ENCODE peak calls at places on chromosomes 1 and 21, in seven cellular contexts. R, E, X, Z, N, O and B are unnamed samples.

GRCh38 chr1:222817529-222817928 is 2.7 kb downstream of the DISP1 start:
- DNase-seq in Z (peak), O (no peak), E (no peak), N (no peak), R (peak), X (no peak), B (no peak)

GRCh38 chr1:90393025-90393424 is 324.1 kb downstream of the BARHL2 start:
- DNase-seq in O (no peak), Z (no peak), N (no peak), R (peak), X (no peak), E (no peak), B (no peak)

GRCh38 chr21:45894107-45894810 is 87.3 kb upstream of the COL6A1 start:
- DNase-seq in R (no peak), Z (no peak), X (peak), E (no peak), O (no peak), N (no peak), B (no peak)

GRCh38 chr1:60171793-60172192 is 98.2 kb upstream of the C1orf87 start:
- DNase-seq in Z (no peak), X (no peak), R (peak), E (no peak), O (no peak), N (no peak), B (no peak)

GRCh38 chr1:166573199-166573598 is 266.1 kb upstream of the POGK start:
- DNase-seq in Z (no peak), R (no peak), O (no peak), N (no peak), E (no peak), X (no peak), B (no peak)

GRCh38 chr1:202201266-202201665 is 7.7 kb downstream of the LGR6 start:
- DNase-seq in R (no peak), Z (no peak), E (no peak), N (no peak), O (no peak), X (no peak), B (no peak)

GRCh38 chr1:12384836-12385456 is 155.1 kb downstream of the VPS13D start:
- DNase-seq in X (no peak), R (no peak), N (no peak), O (no peak), Z (no peak), E (no peak), B (no peak)

GRCh38 chr21:34004984-34005383 is 68.4 kb upstream of the MRPS6 start:
- DNase-seq in X (no peak), N (no peak), Z (no peak), R (no peak), O (no peak), E (no peak), B (no peak)

GRCh38 chr1:113784104-113784779 is 25.0 kb upstream of the PHTF1 start:
- DNase-seq in Z (peak), X (no peak), R (peak), N (no peak), O (no peak), E (no peak), B (no peak)

GRCh38 chr1:101567582-101568189 is 330.9 kb downstream of the S1PR1 start:
- DNase-seq in O (peak), X (peak), R (peak), E (peak), N (no peak), Z (peak), B (peak)

GRCh38 chr1:157388057-157388456 is 164.3 kb downstream of the FCRL5 start:
- DNase-seq in O (no peak), R (no peak), N (no peak), E (no peak), Z (no peak), X (no peak), B (no peak)

GRCh38 chr1:108708726-108709660 is 3.7 kb upstream of the FNDC7 start:
- DNase-seq in O (no peak), R (peak), E (peak), X (peak), N (no peak), Z (peak), B (no peak)

GRCh38 chr1:220685879-220686278 is 4.3 kb upstream of the C1orf115 start:
- DNase-seq in O (no peak), N (no peak), Z (no peak), X (no peak), E (no peak), R (no peak), B (no peak)
- TF ChIP-seq CTCF in O (no peak), N (no peak), Z (no peak), X (no peak), E (no peak), R (no peak), B (no peak)

DNA sequence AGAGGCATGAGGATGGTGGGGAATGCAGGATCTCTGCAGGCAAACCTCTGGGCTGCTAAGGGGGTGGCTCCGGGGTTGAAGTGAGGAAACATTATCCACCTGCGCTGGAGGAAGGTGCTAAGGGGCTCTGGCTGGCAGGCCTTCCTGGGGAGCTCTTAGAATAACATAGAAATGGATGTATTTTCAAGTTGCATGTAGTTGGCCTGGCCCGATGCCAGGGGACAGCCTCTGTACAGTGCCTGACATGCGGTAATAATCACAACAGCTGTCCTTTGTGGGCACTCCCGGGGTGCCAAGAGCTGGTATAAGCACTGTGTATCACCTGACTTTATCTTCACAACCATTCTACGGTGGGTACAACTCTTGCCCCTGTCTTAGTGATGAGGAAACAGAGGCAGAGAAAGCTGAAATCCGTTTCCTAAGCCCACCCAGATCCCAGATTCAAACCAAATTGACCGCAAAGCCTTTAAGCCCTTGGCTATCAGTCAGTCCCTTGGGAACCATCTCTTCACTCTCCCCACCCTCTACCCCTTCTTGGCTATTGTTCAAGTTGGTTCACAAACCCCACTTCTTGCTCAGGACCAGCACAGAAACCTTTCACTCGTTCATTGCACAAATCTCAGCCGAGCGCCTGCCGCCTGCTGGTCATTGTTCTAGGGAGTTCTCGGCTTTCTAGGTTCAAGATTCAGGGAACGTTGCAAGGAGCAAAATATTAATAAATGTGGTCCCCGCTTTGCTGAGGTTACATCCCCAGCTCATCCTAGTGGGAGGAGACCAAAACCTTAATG is 30.9 kb downstream of the PADI4 start:
- DNase-seq in R (no peak), Z (no peak), N (no peak), X (no peak), O (no peak), E (no peak), B (no peak)
- TF ChIP-seq CTCF in R (no peak), Z (no peak), N (no peak), X (no peak), O (no peak), E (no peak), B (no peak)

DNA sequence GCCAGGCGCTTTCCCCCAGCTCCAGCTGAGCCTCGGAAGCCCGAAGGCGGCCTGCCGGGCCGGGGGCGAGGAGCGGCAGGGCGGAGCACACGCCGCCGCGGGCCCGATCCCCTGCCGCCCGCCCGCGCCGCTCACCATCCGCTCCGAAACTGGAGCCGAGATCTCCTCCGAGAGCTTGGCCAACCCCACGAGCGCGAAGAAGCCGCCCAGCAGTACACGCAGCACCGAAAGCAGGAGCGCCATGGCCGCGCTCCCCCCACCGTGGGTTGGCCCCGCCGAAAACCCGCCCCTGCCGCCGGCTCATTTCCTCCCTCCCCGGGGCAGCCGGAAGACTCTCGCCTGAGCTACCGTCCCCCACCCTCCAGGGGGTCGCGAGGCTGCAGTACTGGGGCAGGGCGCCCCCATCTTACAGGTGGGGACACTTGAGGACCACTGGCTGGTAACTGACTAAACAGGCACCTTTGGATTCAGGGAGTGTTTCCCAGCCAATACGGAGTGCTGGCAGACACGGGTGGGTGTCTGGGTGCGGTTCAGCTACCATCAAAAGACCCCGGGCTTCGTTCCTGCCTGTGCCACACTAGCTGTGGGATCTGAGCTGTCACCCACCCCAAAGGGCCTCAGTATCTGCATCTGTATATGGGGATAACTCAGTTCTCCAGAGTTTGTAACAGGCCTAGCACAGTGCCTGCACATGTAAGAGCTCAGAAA is at the start of gene TMEM35B:
- DNase-seq in Z (peak), N (peak), R (peak), E (peak), X (peak), O (peak), B (peak)
- TF ChIP-seq CTCF in Z (no peak), N (no peak), R (no peak), E (peak), X (no peak), O (no peak), B (no peak)

GRCh38 chr1:21242846-21243245 is 47.4 kb downstream of the ECE1 start:
- DNase-seq in O (no peak), N (no peak), R (no peak), E (no peak), X (no peak), Z (no peak), B (no peak)

GRCh38 chr1:21244154-21244553 is 46.1 kb downstream of the ECE1 start:
- DNase-seq in O (peak), Z (no peak), N (no peak), E (no peak), X (no peak), R (no peak), B (no peak)

GRCh38 chr1:21245688-21246229 is 44.5 kb downstream of the ECE1 start:
- DNase-seq in E (no peak), N (no peak), Z (no peak), X (no peak), O (no peak), R (no peak), B (no peak)

GRCh38 chr1:21246905-21247642 is 43.2 kb downstream of the ECE1 start:
- DNase-seq in X (no peak), R (no peak), E (no peak), N (no peak), O (peak), Z (no peak), B (no peak)

GRCh38 chr1:21244986-21245687 is 45.1 kb downstream of the ECE1 start:
- DNase-seq in E (no peak), Z (no peak), R (no peak), N (no peak), O (peak), X (no peak), B (no peak)
- TF ChIP-seq CTCF in E (peak), Z (peak), R (peak), N (no peak), O (no peak), X (no peak), B (no peak)